ENCODE peak calls at places on chromosomes 4 and X, in seven cellular contexts. Z is neuronal stem cell, C is mesendoderm, D is H9, H is H1, G is IMR-90, N is trophoblast cell. P is an unnamed sample. For H3K79me1, the result is how much of the 10 kb centered on the place peaks cover.

GRCh38 chr4:186104895-186105720 is 604 bp downstream of the FAM149A start:
- DNase-seq in Z (no peak), C (peak), G (no peak), H (no peak), D (peak), N (peak), P (peak)

GRCh38 chrX:121008920-121009319 is 23.4 kb upstream of the CT47A1 start:
- DNase-seq in N (no peak), G (no peak), Z (no peak), H (no peak), D (no peak), C (no peak), P (no peak)

GRCh38 chr4:31667701-31668100 is 947.5 kb downstream of the PCDH7 start:
- DNase-seq in Z (no peak), C (no peak), G (peak), D (no peak), H (no peak), N (no peak), P (no peak)

GRCh38 chrX:149527705-149528104 is 13.1 kb upstream of the EOLA1 start:
- DNase-seq in H (no peak), Z (no peak), G (peak), N (peak), D (no peak), C (peak), P (peak)

GRCh38 chr4:5158391-5158770 is 107.1 kb downstream of the STK32B start:
- DNase-seq in Z (no peak), C (no peak), N (no peak), D (peak), H (no peak), G (no peak), P (no peak)

GRCh38 chr4:147755567-147756295 is 23.8 kb downstream of the ARHGAP10 start:
- DNase-seq in N (no peak), H (no peak), C (no peak), G (peak), D (no peak), Z (no peak), P (peak)

GRCh38 chr4:137572163-137572562 is 39.9 kb upstream of the PCDH18 start:
- DNase-seq in Z (no peak), G (no peak), N (no peak), H (no peak), D (no peak), C (no peak), P (no peak)

GRCh38 chrX:48918303-48918643 is 551 bp downstream of the PIM2 start:
- DNase-seq in D (no peak), N (no peak), Z (no peak), C (no peak), G (no peak), H (no peak), P (no peak)

GRCh38 chrX:136725446-136726104 is 55.2 kb downstream of the ARHGEF6 start:
- DNase-seq in H (no peak), G (peak), D (no peak), Z (no peak), N (no peak), C (no peak), P (peak)

GRCh38 chrX:12360991-12361598 is 222.8 kb downstream of the FRMPD4 start:
- DNase-seq in D (no peak), N (peak), C (no peak), G (peak), H (no peak), Z (no peak), P (no peak)

GRCh38 chr4:25797136-25797535 is 65.7 kb downstream of the SEL1L3 start:
- DNase-seq in H (no peak), D (peak), N (no peak), G (no peak), Z (no peak), C (no peak), P (no peak)

GRCh38 chr4:16820304-16820703 is 78.1 kb downstream of the LDB2 start:
- DNase-seq in C (peak), H (no peak), Z (no peak), G (no peak), D (no peak), N (no peak), P (no peak)

GRCh38 chrX:131745942-131746489 is 202.1 kb downstream of the OR13H1 start:
- DNase-seq in H (no peak), G (no peak), Z (no peak), D (no peak), C (no peak), N (no peak), P (no peak)

GRCh38 chr4:106898621-106899230 is 137.4 kb downstream of the DKK2 start:
- DNase-seq in D (peak), Z (peak), C (peak), N (peak), G (peak), H (no peak), P (peak)

GRCh38 chr4:23999714-24000113 is 109.9 kb upstream of the PPARGC1A start:
- DNase-seq in Z (no peak), N (no peak), H (no peak), D (no peak), G (peak), C (no peak), P (no peak)

GRCh38 chr4:127141857-127142256 is 490.9 kb upstream of the INTU start:
- DNase-seq in N (no peak), Z (no peak), G (peak), D (no peak), C (no peak), H (no peak), P (peak)

GRCh38 chr4:141457653-141458052 is 178.7 kb upstream of the IL15 start:
- DNase-seq in C (no peak), G (no peak), Z (no peak), H (no peak), N (no peak), D (no peak), P (no peak)

GRCh38 chr4:114417214-114417613 is 181.4 kb upstream of the UGT8 start:
- DNase-seq in N (no peak), G (no peak), Z (no peak), C (peak), H (no peak), D (no peak), P (no peak)

GRCh38 chr4:93414041-93414440 is 414.5 kb upstream of the ATOH1 start:
- DNase-seq in N (no peak), C (no peak), D (no peak), Z (no peak), G (no peak), H (no peak), P (no peak)

GRCh38 chrX:149531599-149531998 is 9.2 kb upstream of the EOLA1 start:
- DNase-seq in G (no peak), Z (no peak), H (no peak), C (no peak), D (no peak), N (no peak), P (no peak)

GRCh38 chrX:2414384-2414783 is 86.4 kb downstream of the DHRSX start:
- DNase-seq in N (no peak), D (no peak), C (no peak), G (no peak), Z (no peak), H (no peak), P (no peak)

GRCh38 chrX:137031517-137032377 is 2.0 kb downstream of the GPR101 start:
- DNase-seq in D (peak), G (peak), C (peak), H (no peak), Z (no peak), N (peak), P (peak)

GRCh38 chrX:15055146-15055930 is 182.1 kb downstream of the MOSPD2 start:
- DNase-seq in C (peak), N (peak), H (no peak), G (peak), Z (no peak), D (no peak), P (no peak)

GRCh38 chrX:63424063-63424462 is 72.9 kb upstream of the SPIN4 start:
- DNase-seq in H (no peak), N (peak), G (no peak), D (no peak), Z (no peak), C (no peak), P (no peak)

GRCh38 chr4:175953960-175954521 is 111.6 kb upstream of the WDR17 start:
- DNase-seq in H (no peak), N (no peak), C (peak), Z (no peak), D (no peak), G (no peak), P (no peak)

GRCh38 chr4:36065274-36065871 is 178.9 kb downstream of the ARAP2 start:
- DNase-seq in H (no peak), N (no peak), D (no peak), Z (no peak), G (no peak), C (no peak), P (no peak)

GRCh38 chr4:80058740-80059139 is 14.3 kb downstream of the ANTXR2 start:
- DNase-seq in C (peak), N (peak), Z (no peak), D (no peak), G (peak), H (no peak), P (peak)

GRCh38 chrX:74015379-74016019 is 288.5 kb upstream of the ZCCHC13 start:
- DNase-seq in N (peak), D (peak), Z (peak), H (peak), G (peak), C (peak), P (peak)

GRCh38 chr4:26619784-26620183 is 35.9 kb downstream of the TBC1D19 start:
- DNase-seq in N (no peak), Z (no peak), G (peak), C (no peak), D (no peak), H (no peak), P (peak)

GRCh38 chr4:125389713-125390112 is 75.0 kb downstream of the FAT4 start:
- DNase-seq in D (no peak), G (peak), H (no peak), C (peak), N (peak), Z (no peak), P (peak)

DNA sequence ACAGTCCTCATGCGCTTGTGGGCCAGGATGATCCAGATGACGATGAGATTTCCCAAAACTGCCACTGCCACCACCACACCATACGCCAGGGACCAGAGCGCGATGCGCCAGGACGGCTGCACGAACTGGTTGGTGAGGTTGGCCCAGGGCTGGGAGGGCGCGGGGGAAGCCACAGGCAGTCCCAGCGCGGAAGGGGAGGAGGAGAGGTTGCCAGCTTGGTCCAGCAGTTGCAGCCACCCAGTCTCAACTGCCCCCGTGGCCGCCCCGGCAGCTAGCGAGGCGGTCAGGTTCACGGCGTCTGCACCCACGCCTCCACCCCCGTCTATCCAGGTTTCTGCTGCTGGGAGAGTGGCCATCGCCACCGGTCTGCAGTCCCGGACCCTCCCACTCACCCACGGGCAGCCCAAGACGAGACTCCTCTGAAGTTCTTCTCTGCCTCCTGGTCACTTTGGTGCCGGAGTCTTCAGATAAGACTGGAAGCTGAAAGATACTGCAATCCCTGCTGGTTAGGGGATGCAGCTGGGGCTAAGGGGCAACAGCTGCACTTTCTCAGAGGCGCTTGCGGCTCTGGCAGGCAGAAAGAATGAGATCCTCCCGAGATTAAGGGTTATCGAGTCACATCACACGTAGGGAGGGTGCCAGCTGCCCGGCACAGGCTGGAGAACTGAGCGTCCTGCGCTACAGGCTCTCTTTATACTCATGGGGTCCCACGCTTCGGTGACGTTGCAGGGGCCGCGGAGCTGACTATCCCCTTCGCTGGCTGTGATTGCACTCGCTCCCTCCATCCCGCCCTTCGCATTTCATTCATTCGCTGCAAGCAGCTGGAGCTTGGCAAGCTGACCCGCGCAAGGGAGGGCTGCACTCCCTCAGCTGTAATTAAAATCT is at the start of gene TACR3:
- DNase-seq in N (peak), Z (peak), H (no peak), G (no peak), D (peak), C (peak), P (no peak)
- H3K79me1 ChIP-seq in N (under half), Z (under half), H (under half), G (under half), D (under half), C (under half), P (under half)

DNA sequence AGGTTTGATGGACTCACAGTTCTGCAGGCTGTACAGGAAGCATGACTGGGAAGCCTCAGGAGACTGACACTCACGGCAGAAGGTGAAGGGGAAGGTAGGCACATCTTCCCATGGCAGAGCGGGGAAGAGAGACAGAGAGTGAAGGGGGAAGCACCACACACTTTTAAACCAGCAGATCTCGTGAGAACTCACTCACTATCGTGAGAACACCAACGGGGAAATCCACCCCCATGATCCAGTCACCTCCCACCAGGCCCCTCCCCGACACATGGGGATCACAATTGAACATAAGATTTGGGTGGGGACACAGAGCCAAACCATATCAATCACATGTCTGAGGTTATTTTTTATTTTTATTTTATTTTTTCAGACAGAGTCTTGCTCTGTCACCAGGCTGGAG is 4.9 kb upstream of the NAT8L start:
- DNase-seq in C (no peak), D (no peak), G (no peak), Z (no peak), H (no peak), N (no peak), P (no peak)
- H3K79me1 ChIP-seq in C (under half), D (under half), G (under half), Z (under half), H (under half), N (under half), P (under half)

GRCh38 chr4:97496298-97496873 is 646.9 kb downstream of the STPG2 start:
- DNase-seq in G (no peak), C (peak), H (no peak), D (no peak), N (peak), Z (no peak), P (no peak)
- H3K79me1 ChIP-seq in G (under half), C (under half), H (under half), D (under half), N (under half), Z (under half), P (under half)

DNA sequence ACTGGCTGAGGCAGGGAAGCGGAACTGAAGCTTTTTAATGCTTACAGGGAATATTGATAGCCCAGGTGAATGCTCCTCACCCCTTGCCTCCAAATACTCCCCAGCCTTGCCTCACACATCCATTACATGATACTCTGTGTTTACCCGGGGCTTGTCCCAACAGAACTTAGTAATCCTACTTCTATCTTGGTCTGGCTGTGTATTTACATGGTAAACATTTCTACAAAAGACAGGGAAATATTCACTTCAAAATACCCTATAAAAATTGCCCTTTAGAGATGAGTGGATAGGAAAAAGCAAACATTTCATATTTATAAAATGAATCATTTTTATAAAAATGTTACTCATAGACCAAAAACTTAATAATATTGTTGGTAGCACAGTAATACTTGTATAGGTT is 120.1 kb downstream of the NHS start:
- DNase-seq in C (no peak), Z (no peak), G (no peak), H (no peak), D (no peak), N (no peak), P (no peak)
- H3K79me1 ChIP-seq in C (under half), Z (under half), G (under half), H (under half), D (under half), N (under half), P (under half)

GRCh38 chr4:95638920-95639501 is 90.2 kb upstream of the UNC5C start:
- DNase-seq in H (no peak), C (no peak), D (no peak), G (no peak), N (peak), Z (no peak), P (peak)

GRCh38 chr4:95641571-95641970 is 92.8 kb upstream of the UNC5C start:
- DNase-seq in Z (no peak), G (no peak), C (no peak), D (no peak), H (no peak), N (no peak), P (no peak)

GRCh38 chr4:95640337-95640736 is 91.6 kb upstream of the UNC5C start:
- DNase-seq in N (no peak), Z (no peak), C (no peak), G (no peak), D (no peak), H (no peak), P (peak)

GRCh38 chr4:95643627-95644026 is 94.9 kb upstream of the UNC5C start:
- DNase-seq in G (no peak), H (no peak), C (no peak), N (no peak), D (no peak), Z (no peak), P (no peak)

DNA sequence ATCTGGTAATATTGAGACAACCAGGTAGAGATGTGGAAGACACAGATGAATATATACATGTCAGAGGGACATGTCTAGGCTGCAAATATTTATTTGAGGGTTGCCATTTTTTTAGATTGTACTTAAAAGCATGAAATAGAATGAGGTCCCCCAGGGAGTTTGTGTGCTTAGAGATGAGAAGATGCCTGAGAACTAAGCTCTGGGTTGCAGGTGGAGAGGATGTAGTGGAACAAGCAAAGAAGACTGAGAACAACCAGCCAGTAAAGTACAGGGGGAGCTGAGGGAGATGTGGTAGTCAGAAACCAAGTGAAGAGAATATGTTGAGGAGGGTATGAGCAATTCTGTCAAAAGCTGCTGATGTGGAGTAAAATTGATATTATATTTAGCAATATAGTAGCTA is 95.6 kb upstream of the UNC5C start:
- DNase-seq in G (no peak), C (no peak), Z (no peak), H (no peak), D (no peak), N (no peak), P (no peak)
- H3K79me1 ChIP-seq in G (under half), C (under half), Z (under half), H (under half), D (under half), N (under half), P (under half)

DNA sequence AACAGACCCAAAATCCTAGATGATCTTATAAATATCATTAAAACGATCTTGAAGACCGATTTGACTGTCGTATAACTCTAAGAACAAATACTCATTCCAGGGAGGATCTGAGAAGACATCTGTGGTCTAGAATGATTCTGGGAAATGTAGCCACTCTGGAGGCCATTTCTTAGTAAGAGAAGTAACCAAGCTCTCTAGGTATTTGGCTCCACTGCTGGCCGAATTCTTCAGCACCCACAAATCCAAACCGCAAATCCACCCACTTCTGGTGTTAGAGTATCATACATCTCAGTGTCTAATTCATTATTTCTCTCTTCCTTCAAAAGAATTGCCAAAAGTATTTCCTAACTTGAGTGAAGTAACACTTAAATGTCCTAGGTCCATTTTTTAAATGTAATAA is 23.9 kb downstream of the KLHL5 start:
- DNase-seq in C (no peak), H (no peak), N (no peak), D (no peak), Z (no peak), G (no peak), P (no peak)
- H3K79me1 ChIP-seq in C (under half), H (under half), N (under half), D (under half), Z (under half), G (under half), P (under half)

DNA sequence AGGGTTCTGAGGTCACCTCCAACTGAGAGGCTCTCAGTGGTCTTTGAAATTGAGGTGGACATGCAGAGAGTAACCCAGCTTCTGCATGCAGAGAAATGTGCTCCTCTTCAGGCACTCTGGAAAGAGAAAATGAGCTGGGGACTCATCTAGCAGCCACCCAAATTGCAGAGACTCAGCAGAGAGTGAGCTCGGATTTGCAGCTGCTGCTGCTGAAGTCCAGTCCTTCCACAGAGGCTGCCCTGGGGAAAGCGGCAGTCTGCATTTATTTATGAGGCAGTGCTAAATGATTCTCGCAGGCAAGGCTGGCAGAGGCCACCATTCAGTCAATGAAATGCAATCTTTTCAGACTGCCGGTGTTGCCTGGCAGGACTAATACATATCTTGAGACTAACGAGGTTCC is 404.8 kb downstream of the NLGN4X start:
- DNase-seq in C (peak), G (no peak), N (no peak), H (no peak), D (no peak), Z (no peak), P (no peak)
- H3K79me1 ChIP-seq in C (under half), G (under half), N (under half), H (under half), D (under half), Z (under half), P (under half)

P was measured in mesenchymal stem cell.